ENCODE peak calls at places on chromosomes 7 and 10, in eight cellular contexts. J is MM.1S; I is CD4-positive, alpha-beta T cell; K is dorsolateral prefrontal cortex; S is cardiac fibroblast; P is astrocyte of the spinal cord; N is activated B cell treated with CpG ODN at 0.5 μM for 24 hours; X is endothelial cell. W is an unnamed sample.

GRCh38 chr7:91876391-91877133 is 3.9 kb downstream of the MTERF1 start:
- DNase-seq in K (no peak), P (no peak), X (no peak), N (no peak), J (no peak), S (peak; percentile 58), I (no peak), W (no peak)

GRCh38 chr10:79409038-79410035 is 36.1 kb downstream of the ZCCHC24 start:
- DNase-seq in K (peak; percentile 97), J (no peak), I (no peak), P (no peak), S (no peak), N (no peak), X (no peak), W (no peak)

GRCh38 chr10:5299950-5300349 is 64.8 kb upstream of the UCN3 start:
- DNase-seq in X (no peak), K (no peak), J (no peak), S (no peak), P (no peak), N (no peak), I (no peak), W (no peak)

GRCh38 chr10:19204239-19204917 is 155.8 kb downstream of the MALRD1 start:
- DNase-seq in X (no peak), K (no peak), I (no peak), J (no peak), P (no peak), S (peak; percentile 11), N (no peak), W (no peak)

GRCh38 chr10:72086466-72087391 is 1.6 kb downstream of the SPOCK2 start:
- DNase-seq in X (no peak), K (peak; percentile 23), P (no peak), N (peak; percentile 55), J (no peak), S (no peak), I (peak; percentile 54), W (peak; percentile 73)

GRCh38 chr7:111855842-111856227 is 293.5 kb upstream of the IMMP2L start:
- DNase-seq in S (peak; percentile 63), P (peak; percentile 39), N (no peak), X (peak; percentile 25), K (peak; percentile 42), I (no peak), J (no peak), W (peak; percentile 10)

GRCh38 chr7:67663644-67664043 is 667.0 kb downstream of the TYW1 start:
- DNase-seq in I (no peak), X (no peak), K (no peak), N (no peak), S (no peak), J (no peak), P (no peak), W (no peak)

GRCh38 chr7:150663802-150664494 is 21.6 kb upstream of the GIMAP2 start:
- DNase-seq in N (no peak), J (peak; percentile 66), I (no peak), K (no peak), X (no peak), P (no peak), S (no peak), W (peak; percentile 21)

GRCh38 chr7:32415936-32416335 is 74.2 kb downstream of the LSM5 start:
- DNase-seq in I (no peak), P (no peak), K (no peak), X (no peak), J (no peak), S (no peak), N (no peak), W (no peak)

GRCh38 chr10:101495324-101495925 is 92.6 kb downstream of the POLL start:
- DNase-seq in P (no peak), J (peak; percentile 63), I (no peak), S (peak; percentile 26), N (no peak), K (no peak), X (no peak), W (peak; percentile 16)

GRCh38 chr7:144437370-144438191 is 34.1 kb upstream of the NOBOX start:
- DNase-seq in S (peak; percentile 83), P (peak; percentile 64), K (peak; percentile 66), I (peak; percentile 31), J (peak; percentile 67), N (no peak), X (peak; percentile 64), W (peak; percentile 26)

GRCh38 chr10:78330884-78331283 is 297.2 kb downstream of the RPS24 start:
- DNase-seq in J (no peak), K (no peak), S (no peak), I (no peak), X (no peak), N (no peak), P (no peak), W (no peak)

GRCh38 chr7:121298831-121299239 is 30.0 kb upstream of the WNT16 start:
- DNase-seq in J (no peak), K (no peak), N (no peak), P (no peak), X (no peak), S (no peak), I (no peak), W (no peak)

GRCh38 chr10:100739516-100740368 is 5.6 kb upstream of the PAX2 start:
- DNase-seq in N (no peak), S (no peak), J (no peak), I (no peak), X (no peak), P (no peak), K (no peak), W (peak; percentile 73)

GRCh38 chr7:521221-522070 is 1.8 kb upstream of the PDGFA start:
- DNase-seq in J (no peak), K (no peak), S (peak; percentile 58), X (peak; percentile 36), N (peak; percentile 48), P (peak; percentile 52), I (no peak), W (peak; percentile 80)

GRCh38 chr7:131238260-131238940 is 89.3 kb upstream of the MKLN1 start:
- DNase-seq in X (no peak), N (no peak), J (no peak), K (no peak), I (no peak), S (peak; percentile 70), P (peak; percentile 69), W (no peak)

GRCh38 chr7:91949221-91950009 is 8.8 kb downstream of the AKAP9 start:
- DNase-seq in N (no peak), J (no peak), I (no peak), K (no peak), P (peak; percentile 48), X (no peak), S (no peak), W (no peak)

DNA sequence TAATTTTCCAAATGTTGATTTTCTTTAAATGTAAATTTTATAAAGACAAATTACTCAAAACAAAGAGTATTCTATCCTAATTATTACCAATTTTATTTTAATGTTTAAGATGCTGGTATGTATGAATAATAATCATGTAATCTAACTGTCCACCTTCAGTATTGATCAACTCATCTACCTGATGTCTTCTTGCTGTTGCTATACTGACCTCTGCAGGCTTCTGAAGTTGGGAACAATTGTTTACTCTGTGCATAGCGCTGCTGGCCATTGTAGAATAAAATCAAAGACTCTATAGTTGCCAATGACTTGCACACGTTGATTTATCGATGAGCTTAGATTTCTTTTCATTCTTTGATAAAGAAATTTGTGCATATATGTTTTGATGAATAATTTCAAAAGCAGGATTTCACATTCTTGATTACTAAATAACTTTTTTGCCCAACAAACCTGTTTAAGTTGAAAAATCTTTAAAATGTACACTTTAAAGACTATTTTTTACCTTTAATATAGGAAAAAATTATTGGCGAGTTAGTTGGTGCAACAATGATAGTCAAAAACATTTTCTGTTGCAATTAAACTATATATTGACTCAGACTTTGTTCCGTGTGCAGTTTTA is 282.3 kb downstream of the TFEC start:
- DNase-seq in J (peak; percentile 69), P (peak; percentile 3), K (no peak), X (peak; percentile 8), I (no peak), N (no peak), S (peak; percentile 8), W (no peak)
- TF ChIP-seq CTCF in J (peak; percentile 92), P (peak; percentile 44), K (peak; percentile 30), X (no peak), I (no peak), N (no peak), S (no peak), W (no peak)

GRCh38 chr10:42738669-42739068 is 43.9 kb upstream of the BMS1 start:
- DNase-seq in X (no peak), S (no peak), N (no peak), P (no peak), J (no peak), I (no peak), K (no peak), W (no peak)

GRCh38 chr10:42743697-42744096 is 38.9 kb upstream of the BMS1 start:
- DNase-seq in K (no peak), N (no peak), I (no peak), P (no peak), X (no peak), S (no peak), J (no peak), W (no peak)

DNA sequence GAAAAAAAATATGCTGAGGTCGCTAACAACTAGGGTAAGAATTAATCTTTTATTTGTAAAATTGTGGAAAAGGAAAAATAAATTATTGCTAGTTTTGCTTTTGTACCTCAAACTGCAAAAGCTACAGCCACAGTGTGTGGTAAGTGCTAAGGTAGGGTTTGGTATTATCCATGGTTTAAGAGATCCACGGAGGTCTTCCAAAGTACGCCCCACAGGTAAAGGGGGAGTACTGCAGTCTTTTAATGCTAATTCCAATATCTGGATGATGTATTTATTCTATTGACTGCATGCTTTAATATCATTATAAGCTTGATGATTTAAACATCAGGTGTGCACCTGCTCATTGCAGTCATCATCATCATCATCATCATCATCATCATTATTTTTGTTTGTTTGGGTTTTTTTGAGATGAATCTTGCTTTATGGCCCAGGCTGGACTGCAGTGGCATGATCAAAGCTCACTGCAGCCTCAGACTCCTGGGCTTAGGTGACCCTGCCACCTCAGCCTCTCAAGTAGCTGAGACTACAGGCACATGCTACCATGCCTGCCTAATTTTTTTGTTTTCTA is 38.4 kb upstream of the BMS1 start:
- DNase-seq in X (no peak), J (no peak), I (no peak), K (no peak), P (no peak), N (no peak), S (no peak), W (no peak)
- TF ChIP-seq CTCF in X (peak; percentile 46), J (no peak), I (no peak), K (no peak), P (no peak), N (no peak), S (no peak), W (no peak)

DNA sequence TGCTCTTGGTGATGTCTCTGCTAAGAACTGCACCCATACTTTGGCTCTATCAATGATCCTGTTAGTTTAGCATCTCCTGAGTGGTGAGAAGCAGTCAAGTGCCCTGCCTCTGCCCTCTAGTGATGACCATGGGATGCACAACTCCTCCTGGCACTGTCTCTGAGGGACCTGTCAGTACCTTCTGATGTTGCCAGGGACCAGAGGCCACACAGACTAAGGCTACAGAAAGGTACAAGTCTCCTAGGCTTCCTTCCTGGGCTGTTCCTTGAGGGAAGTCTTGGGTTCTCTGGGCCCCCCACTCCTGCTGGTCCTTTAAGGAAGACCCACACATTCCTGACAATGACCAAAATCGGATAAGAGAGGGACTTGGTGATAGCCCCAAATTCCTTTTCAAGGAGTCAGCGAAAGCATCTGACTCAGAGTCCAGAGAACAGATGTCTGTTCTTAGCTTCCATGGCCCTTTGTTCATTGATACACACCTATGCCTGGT is 15.3 kb downstream of the NKX2-3 start:
- DNase-seq in P (no peak), K (no peak), S (no peak), J (peak; percentile 32), N (no peak), I (no peak), X (peak; percentile 31), W (peak; percentile 57)
- TF ChIP-seq CTCF in P (peak; percentile 29), K (no peak), S (peak; percentile 43), J (peak; percentile 57), N (no peak), I (no peak), X (no peak), W (peak; percentile 40)

GRCh38 chr7:77439572-77439971 is 23.4 kb upstream of the GSAP start:
- DNase-seq in N (no peak), K (peak; percentile 83), I (no peak), S (peak; percentile 51), P (no peak), J (no peak), X (no peak), W (no peak)
- TF ChIP-seq CTCF in N (no peak), K (peak; percentile 65), I (no peak), S (peak; percentile 25), P (peak; percentile 37), J (no peak), X (no peak), W (peak; percentile 1)